ENCODE peak calls at places on chromosomes 5 and 9, in five cellular contexts. S is GM23338, Z is stomach, H is sigmoid colon, E is breast epithelium. X is an unnamed sample.

GRCh38 chr5:8813180-8813579 is 732.7 kb downstream of the SEMA5A start:
- DNase-seq in S (no peak), Z (no peak), H (no peak), E (no peak), X (no peak)

GRCh38 chr5:89230178-89230577 is 347.2 kb upstream of the MEF2C start:
- DNase-seq in S (no peak), Z (no peak), H (peak; percentile 57), E (no peak), X (no peak)

GRCh38 chr5:14250094-14250777 is 107.1 kb downstream of the TRIO start:
- DNase-seq in S (peak; percentile 86), Z (no peak), H (peak; percentile 93), E (peak; percentile 60), X (peak; percentile 55)

GRCh38 chr9:121966706-121967105 is 126.4 kb downstream of the TTLL11 start:
- DNase-seq in S (no peak), Z (no peak), H (no peak), E (no peak), X (no peak)

GRCh38 chr5:148687427-148687826 is 33.1 kb upstream of the HTR4 start:
- DNase-seq in S (peak; percentile 80), Z (no peak), H (no peak), E (no peak), X (no peak)

GRCh38 chr9:27429436-27429835 is 94.7 kb upstream of the IFNK start:
- DNase-seq in S (no peak), Z (no peak), H (no peak), E (no peak), X (no peak)

GRCh38 chr9:81861644-81862043 is 66.6 kb upstream of the SPATA31D4 start:
- DNase-seq in S (no peak), Z (no peak), H (no peak), E (no peak), X (no peak)

GRCh38 chr9:38432922-38433510 is 8.8 kb upstream of the IGFBPL1 start:
- DNase-seq in S (peak; percentile 73), Z (no peak), H (no peak), E (no peak), X (no peak)

GRCh38 chr5:135066781-135067430 is 32.9 kb upstream of the PITX1 start:
- DNase-seq in S (no peak), Z (no peak), H (peak; percentile 59), E (no peak), X (no peak)

GRCh38 chr9:133089271-133089671 is 27.5 kb downstream of the CEL start:
- DNase-seq in S (peak; percentile 34), Z (no peak), H (no peak), E (no peak), X (no peak)

GRCh38 chr9:98215821-98216220 is 23.4 kb upstream of the CORO2A start:
- DNase-seq in S (peak; percentile 65), Z (no peak), H (no peak), E (no peak), X (no peak)

GRCh38 chr5:118611332-118611945 is 376.9 kb downstream of the DTWD2 start:
- DNase-seq in S (peak; percentile 64), Z (peak; percentile 35), H (no peak), E (no peak), X (no peak)

GRCh38 chr5:174827521-174827920 is 103.1 kb downstream of the MSX2 start:
- DNase-seq in S (no peak), Z (no peak), H (no peak), E (no peak), X (no peak)

GRCh38 chr5:158776681-158777080 is 323.0 kb downstream of the EBF1 start:
- DNase-seq in S (no peak), Z (no peak), H (no peak), E (no peak), X (no peak)

GRCh38 chr5:158783382-158783781 is 316.3 kb downstream of the EBF1 start:
- DNase-seq in S (no peak), Z (no peak), H (no peak), E (no peak), X (no peak)

GRCh38 chr5:158780656-158781237 is 319.0 kb downstream of the EBF1 start:
- DNase-seq in S (no peak), Z (no peak), H (no peak), E (no peak), X (no peak)

GRCh38 chr5:158773151-158773550 is 326.6 kb downstream of the EBF1 start:
- DNase-seq in S (no peak), Z (no peak), H (no peak), E (no peak), X (no peak)

GRCh38 chr5:158777647-158778368 is 321.9 kb downstream of the EBF1 start:
- DNase-seq in S (no peak), Z (no peak), H (no peak), E (no peak), X (no peak)
- TF ChIP-seq POLR2AphosphoS5 in S (no peak), Z (no peak), H (no peak), E (no peak), X (no peak)

GRCh38 chr9:16704489-16705111 is 165.9 kb downstream of the BNC2 start:
- DNase-seq in S (peak; percentile 65), Z (no peak), H (peak; percentile 90), E (no peak), X (peak; percentile 10)

GRCh38 chr9:16705121-16705604 is 165.3 kb downstream of the BNC2 start:
- DNase-seq in S (peak; percentile 88), Z (peak; percentile 34), H (peak; percentile 93), E (peak; percentile 57), X (peak; percentile 42)

GRCh38 chr9:16708638-16709435 is 161.6 kb downstream of the BNC2 start:
- DNase-seq in S (peak; percentile 88), Z (no peak), H (no peak), E (no peak), X (no peak)

GRCh38 chr9:16701347-16701746 is 169.1 kb downstream of the BNC2 start:
- DNase-seq in S (no peak), Z (no peak), H (no peak), E (no peak), X (no peak)

DNA sequence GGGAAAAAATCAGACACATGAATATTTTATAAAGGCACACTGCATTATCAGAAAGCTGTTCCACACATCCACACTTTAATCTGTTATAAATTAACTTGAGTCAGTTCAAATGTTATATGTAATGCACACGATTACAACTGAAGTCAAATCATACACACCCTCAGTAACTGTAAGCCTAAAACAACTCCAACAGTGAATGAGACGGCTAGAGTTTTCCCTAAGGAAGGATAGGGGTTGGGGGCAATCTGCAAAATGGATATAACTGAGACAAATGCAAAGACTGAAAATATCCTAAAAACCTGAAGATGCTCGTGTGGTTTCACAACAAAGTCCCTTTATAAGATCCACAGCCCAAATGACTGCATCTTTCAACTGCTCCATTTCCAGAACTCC is 166.4 kb downstream of the BNC2 start:
- DNase-seq in S (no peak), Z (no peak), H (no peak), E (no peak), X (no peak)
- H3K4me3 ChIP-seq in S (peak overlapping the region; percentile 36), Z (no peak overlapping the region), H (peak overlapping the region; percentile 47), E (no peak overlapping the region), X (no peak overlapping the region)

GRCh38 chr9:134443169-134444039 is 117.1 kb downstream of the RXRA start:
- DNase-seq in S (peak; percentile 83), Z (peak; percentile 93), H (peak; percentile 95), E (peak; percentile 93), X (peak; percentile 90)

GRCh38 chr9:134441227-134442086 is 115.2 kb downstream of the RXRA start:
- DNase-seq in S (no peak), Z (no peak), H (no peak), E (no peak), X (no peak)

GRCh38 chr9:134440636-134441226 is 114.5 kb downstream of the RXRA start:
- DNase-seq in S (no peak), Z (no peak), H (no peak), E (no peak), X (no peak)

GRCh38 chr9:134442486-134443168 is 116.4 kb downstream of the RXRA start:
- DNase-seq in S (no peak), Z (no peak), H (no peak), E (no peak), X (no peak)

GRCh38 chr9:134442087-134442470 is 115.8 kb downstream of the RXRA start:
- DNase-seq in S (no peak), Z (no peak), H (no peak), E (no peak), X (no peak)
- TF ChIP-seq POLR2AphosphoS5 in S (no peak), Z (no peak), H (no peak), E (no peak), X (no peak)

GRCh38 chr9:134928796-134929559 is 11.3 kb upstream of the FCN1 start:
- DNase-seq in S (no peak), Z (no peak), H (peak; percentile 78), E (no peak), X (no peak)
- H3K4me3 ChIP-seq in S (no peak overlapping the region), Z (no peak overlapping the region), H (no peak overlapping the region), E (no peak overlapping the region), X (no peak overlapping the region)

GRCh38 chr5:43197535-43197934 is 5.5 kb downstream of the NIM1K start:
- DNase-seq in S (no peak), Z (no peak), H (no peak), E (no peak), X (no peak)
- TF ChIP-seq POLR2AphosphoS5 in S (no peak), Z (no peak), H (no peak), E (no peak), X (no peak)

GRCh38 chr9:89435315-89435823 is 62.5 kb downstream of the SEMA4D start:
- DNase-seq in S (peak; percentile 98), Z (peak; percentile 90), H (no peak), E (peak; percentile 61), X (peak; percentile 90)

GRCh38 chr9:89436326-89436725 is 61.6 kb downstream of the SEMA4D start:
- DNase-seq in S (no peak), Z (no peak), H (no peak), E (no peak), X (no peak)

GRCh38 chr9:89438194-89438593 is 59.7 kb downstream of the SEMA4D start:
- DNase-seq in S (no peak), Z (no peak), H (no peak), E (no peak), X (no peak)

GRCh38 chr9:89437772-89438171 is 60.1 kb downstream of the SEMA4D start:
- DNase-seq in S (no peak), Z (no peak), H (no peak), E (no peak), X (no peak)

DNA sequence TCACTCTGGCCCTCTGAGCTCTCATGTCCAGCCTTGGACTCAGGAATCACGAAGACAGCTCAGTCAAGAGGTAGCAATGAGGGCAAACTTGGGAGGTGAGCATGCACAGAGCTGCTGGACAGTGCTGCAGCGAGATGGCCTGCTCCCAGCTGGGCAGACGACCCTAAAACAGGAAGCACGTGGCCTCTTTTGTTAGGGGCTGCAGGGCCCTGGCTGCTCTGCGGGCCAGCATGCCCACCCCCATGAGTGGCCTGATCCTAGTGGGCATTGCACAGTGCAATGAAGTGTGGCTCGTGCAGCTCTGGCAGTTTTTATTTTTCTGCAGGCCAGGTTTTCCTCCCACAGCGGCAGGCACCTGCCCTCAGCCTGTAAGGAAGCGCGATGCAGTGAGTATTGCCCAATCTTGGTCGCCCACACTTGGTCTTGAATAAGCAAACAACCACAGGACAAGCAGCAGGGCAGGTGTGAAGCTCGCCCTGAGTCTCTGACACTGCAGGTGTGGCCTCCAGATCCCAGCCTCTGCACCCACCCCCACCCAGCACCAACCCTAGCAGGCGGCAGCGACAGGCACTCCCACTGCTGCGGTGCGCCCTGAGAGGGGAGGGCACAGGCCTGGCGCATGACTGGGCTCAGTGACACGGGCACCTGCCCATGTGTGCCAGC is 60.8 kb downstream of the SEMA4D start:
- DNase-seq in S (no peak), Z (peak; percentile 84), H (no peak), E (no peak), X (peak; percentile 30)
- H3K4me3 ChIP-seq in S (no peak overlapping the region), Z (no peak overlapping the region), H (no peak overlapping the region), E (no peak overlapping the region), X (no peak overlapping the region)

X was measured in prostate gland.